ENCODE peak calls at places on chromosomes 12 and 14, in four cellular contexts. P, F, X and Z are unnamed samples.

GRCh38 chr12:111068281-111068680 is 147.9 kb upstream of the MYL2 start:
- DNase-seq in F (no peak), X (no peak), P (no peak), Z (no peak)

GRCh38 chr12:49347307-49348237 is 884 bp downstream of the DNAJC22 start:
- DNase-seq in F (peak), P (peak), X (peak), Z (peak)

GRCh38 chr14:101196795-101197590 is 293.5 kb upstream of the RTL1 start:
- DNase-seq in P (no peak), F (no peak), X (peak), Z (no peak)

GRCh38 chr14:39322807-39323206 is 89.1 kb downstream of the MIA2 start:
- DNase-seq in X (no peak), P (peak), F (peak), Z (no peak)

GRCh38 chr12:67459173-67459572 is 189.4 kb upstream of the DYRK2 start:
- DNase-seq in P (no peak), F (no peak), X (no peak), Z (no peak)

GRCh38 chr14:100860556-100861187 is 34.8 kb downstream of the MEG3 start:
- DNase-seq in F (no peak), X (no peak), P (no peak), Z (no peak)

GRCh38 chr12:55728932-55729591 is at the start of gene CD63:
- DNase-seq in F (peak), P (peak), X (peak), Z (peak)

GRCh38 chr12:51953011-51953568 is 1.6 kb downstream of the ACVR1B start:
- DNase-seq in F (peak), P (no peak), X (no peak), Z (no peak)

GRCh38 chr14:55547650-55548315 is 32.2 kb upstream of the KTN1 start:
- DNase-seq in F (no peak), X (no peak), P (no peak), Z (no peak)

GRCh38 chr14:90368946-90369721 is 27.7 kb upstream of the CALM1 start:
- DNase-seq in F (no peak), P (no peak), X (no peak), Z (no peak)

GRCh38 chr14:21069388-21070082 is 569 bp upstream of the ARHGEF40 start:
- DNase-seq in F (peak), P (peak), X (peak), Z (peak)

GRCh38 chr12:109685574-109686447 is 27.8 kb upstream of the FAM222A start:
- DNase-seq in P (no peak), X (no peak), F (no peak), Z (no peak)

GRCh38 chr12:52442600-52443061 is 8.5 kb upstream of the KRT75 start:
- DNase-seq in X (peak), P (peak), F (peak), Z (no peak)

GRCh38 chr12:38983117-38983571 is 77.8 kb upstream of the CPNE8 start:
- DNase-seq in F (no peak), P (no peak), X (no peak), Z (no peak)

GRCh38 chr12:59357811-59358210 is 238.0 kb upstream of the SLC16A7 start:
- DNase-seq in F (no peak), P (no peak), X (peak), Z (no peak)

GRCh38 chr12:50402270-50403000 is 1.8 kb downstream of the LARP4 start:
- DNase-seq in F (no peak), X (no peak), P (no peak), Z (no peak)

GRCh38 chr12:121786441-121786825 is 7.1 kb downstream of the RHOF start:
- DNase-seq in P (peak), F (peak), X (no peak), Z (no peak)

GRCh38 chr12:119645535-119646059 is 22.3 kb upstream of the PRKAB1 start:
- DNase-seq in P (no peak), X (no peak), F (no peak), Z (no peak)

GRCh38 chr12:119652665-119653064 is 15.3 kb upstream of the PRKAB1 start:
- DNase-seq in X (no peak), F (no peak), P (no peak), Z (no peak)

GRCh38 chr12:119644930-119645329 is 23.0 kb upstream of the PRKAB1 start:
- DNase-seq in X (no peak), F (no peak), P (no peak), Z (no peak)

GRCh38 chr12:119649202-119649808 is 18.6 kb upstream of the PRKAB1 start:
- DNase-seq in X (no peak), P (peak), F (peak), Z (no peak)
- TF ChIP-seq CTCF in X (peak), P (peak), F (peak), Z (peak)

GRCh38 chr12:124610021-124610606 is 42.7 kb upstream of the NCOR2 start:
- DNase-seq in F (no peak), X (no peak), P (no peak), Z (no peak)

GRCh38 chr12:124608451-124608870 is 41.0 kb upstream of the NCOR2 start:
- DNase-seq in X (no peak), P (no peak), F (no peak), Z (no peak)

GRCh38 chr12:124610629-124611558 is 43.5 kb upstream of the NCOR2 start:
- DNase-seq in F (no peak), P (no peak), X (no peak), Z (no peak)

GRCh38 chr12:124607681-124608425 is 40.4 kb upstream of the NCOR2 start:
- DNase-seq in F (no peak), X (no peak), P (no peak), Z (no peak)

GRCh38 chr12:124609041-124609984 is 41.9 kb upstream of the NCOR2 start:
- DNase-seq in F (peak), P (peak), X (peak), Z (no peak)
- TF ChIP-seq CTCF in F (no peak), P (no peak), X (no peak), Z (no peak)

DNA sequence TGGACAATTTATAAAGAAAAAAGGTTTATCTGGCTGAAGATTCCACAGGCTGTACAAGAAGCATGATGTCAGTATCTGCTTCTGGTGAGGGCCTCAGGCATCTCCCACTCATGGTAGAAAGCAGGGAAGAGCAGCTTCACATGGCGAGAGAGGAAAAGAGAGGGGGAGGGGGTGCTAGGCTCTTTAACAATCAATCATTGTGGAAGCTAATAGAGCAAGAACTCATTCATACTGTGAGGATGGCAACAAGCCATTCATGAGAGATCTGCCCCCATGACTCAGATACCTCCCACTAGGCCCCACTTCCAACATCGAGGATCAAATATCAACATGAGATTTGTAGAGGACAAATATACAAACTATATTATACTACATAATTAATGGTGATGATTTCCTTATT is 361.9 kb upstream of the FAR2 start:
- DNase-seq in P (no peak), F (no peak), X (no peak), Z (no peak)
- TF ChIP-seq CTCF in P (no peak), F (no peak), X (no peak), Z (no peak)

DNA sequence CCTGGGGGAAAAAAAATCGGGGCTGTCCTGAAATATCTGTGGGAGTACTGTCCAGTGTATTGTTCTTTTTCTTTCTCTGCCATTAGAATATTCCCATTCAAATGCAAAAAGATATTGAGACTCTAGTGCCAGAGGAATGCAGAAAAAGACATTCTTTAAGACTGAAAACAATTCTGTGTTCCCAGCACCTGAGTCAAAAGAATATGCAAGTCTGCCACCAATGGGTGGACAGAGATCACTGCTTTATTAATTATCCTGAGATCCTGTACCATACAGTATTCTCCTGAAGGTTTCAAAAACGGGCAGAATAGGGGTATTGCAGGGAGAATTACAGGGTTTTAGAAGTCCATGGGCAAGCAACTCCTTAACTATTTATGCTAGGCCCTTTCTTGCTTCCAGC is 361.8 kb downstream of the C12orf50 start:
- DNase-seq in P (peak), F (peak), X (no peak), Z (no peak)
- TF ChIP-seq CTCF in P (peak), F (peak), X (no peak), Z (no peak)

DNA sequence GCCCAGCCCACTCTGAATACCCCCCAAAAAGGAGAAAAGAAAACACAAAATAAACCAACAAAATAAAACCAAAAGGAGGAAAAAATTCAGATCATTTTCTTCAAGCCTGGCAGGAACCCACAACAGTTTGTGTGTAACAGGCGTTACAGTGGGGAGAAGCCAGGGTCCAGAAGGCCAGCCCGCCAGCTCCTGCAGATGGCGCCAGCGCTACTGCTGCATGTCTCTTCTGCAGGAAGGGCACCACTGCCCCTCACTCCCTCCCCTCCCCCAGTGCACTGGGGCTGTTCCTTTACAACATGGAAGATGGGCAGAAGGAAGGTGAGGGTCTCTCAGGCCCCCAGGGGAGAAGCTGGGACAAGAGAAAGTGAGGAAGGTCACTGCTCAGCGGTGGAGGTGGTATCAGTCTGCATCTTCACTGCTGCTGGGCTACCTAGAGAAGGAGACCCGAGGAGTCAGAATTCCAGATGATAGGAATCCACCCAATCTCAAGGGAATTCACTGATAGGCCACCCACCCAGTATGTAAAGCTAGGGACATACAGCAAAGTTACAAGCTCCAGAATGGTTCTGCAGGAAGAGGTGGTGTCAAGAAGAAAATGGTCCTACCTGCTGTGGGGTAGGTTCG is 2.3 kb upstream of the NOP2 start:
- DNase-seq in X (peak), P (no peak), F (peak), Z (peak)
- TF ChIP-seq CTCF in X (no peak), P (peak), F (peak), Z (no peak)

GRCh38 chr12:21429994-21430393 is 7.5 kb upstream of the PYROXD1 start:
- DNase-seq in X (peak), F (no peak), P (no peak), Z (no peak)

GRCh38 chr12:21433525-21433924 is 3.9 kb upstream of the PYROXD1 start:
- DNase-seq in P (no peak), X (no peak), F (no peak), Z (no peak)

GRCh38 chr12:21428241-21428640 is 9.2 kb upstream of the PYROXD1 start:
- DNase-seq in P (no peak), X (no peak), F (no peak), Z (no peak)
- TF ChIP-seq CTCF in P (no peak), X (no peak), F (no peak), Z (no peak)

DNA sequence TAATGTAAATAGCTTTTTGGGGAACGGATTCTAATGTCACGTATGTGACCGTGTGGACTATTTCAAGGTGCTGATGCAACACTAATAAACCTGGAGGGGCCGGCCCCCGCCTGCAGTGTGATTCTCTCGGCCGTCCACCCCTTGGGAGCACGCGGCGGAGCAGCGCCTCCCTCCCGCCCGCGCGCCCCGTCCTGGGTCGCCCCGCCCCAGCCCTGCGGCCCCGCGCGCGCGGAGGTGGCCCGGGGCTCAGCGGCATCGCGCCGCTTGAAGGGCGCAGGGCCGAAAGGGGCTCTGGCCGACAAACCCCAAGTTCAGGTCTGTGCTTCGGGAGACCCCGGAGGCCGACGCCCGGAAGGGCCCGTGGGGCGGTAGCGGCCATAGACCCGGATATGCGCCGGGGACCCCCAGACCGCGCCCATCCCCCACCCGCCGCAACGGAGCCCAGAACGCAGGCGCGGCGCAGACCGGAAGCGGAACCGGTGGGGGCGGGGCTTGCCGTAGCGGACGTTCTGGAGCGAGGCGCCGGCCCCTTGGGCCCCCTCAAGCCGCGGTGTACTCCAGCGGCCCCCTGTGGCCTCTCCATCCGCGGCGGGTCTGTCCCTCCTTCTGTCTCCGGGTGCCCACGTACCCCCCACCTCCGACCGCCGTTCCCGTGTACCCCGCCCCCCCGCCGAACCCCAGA is at the start of gene TEX22:
- DNase-seq in F (peak), X (peak), P (peak), Z (peak)
- TF ChIP-seq CTCF in F (peak), X (no peak), P (peak), Z (no peak)

GRCh38 chr12:48198619-48198973 is 4.5 kb downstream of the OR10AD1 start:
- DNase-seq in X (peak), F (peak), P (peak), Z (no peak)

GRCh38 chr12:48199784-48200198 is 3.3 kb downstream of the OR10AD1 start:
- DNase-seq in F (peak), P (peak), X (no peak), Z (no peak)

GRCh38 chr12:48197967-48198618 is 5.0 kb downstream of the OR10AD1 start:
- DNase-seq in F (peak), X (peak), P (peak), Z (peak)

GRCh38 chr12:48198985-48199384 is 4.1 kb downstream of the OR10AD1 start:
- DNase-seq in F (no peak), X (no peak), P (no peak), Z (no peak)

GRCh38 chr12:48197549-48197966 is 5.5 kb downstream of the OR10AD1 start:
- DNase-seq in P (peak), F (peak), X (no peak), Z (no peak)
- TF ChIP-seq CTCF in P (peak), F (peak), X (no peak), Z (no peak)

DNA sequence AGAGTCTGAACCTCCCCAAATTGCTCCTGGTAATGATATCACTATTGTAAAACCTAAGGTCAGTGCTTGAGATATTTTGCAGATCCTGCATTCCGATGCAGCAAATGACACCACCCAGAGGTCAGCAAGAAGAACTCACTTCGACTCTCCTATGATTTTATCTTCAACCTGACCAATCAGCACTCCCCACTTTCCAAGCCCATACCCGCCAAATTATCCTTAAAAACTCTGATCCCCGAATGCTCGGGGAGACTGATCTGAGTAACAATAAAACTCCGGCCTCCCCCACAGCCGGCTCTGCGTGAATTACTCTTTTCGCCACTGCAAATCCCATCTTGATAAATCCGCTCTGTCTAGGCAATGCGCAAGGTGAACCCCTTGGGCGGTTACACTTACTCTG is 1.2 kb downstream of the NPC2 start:
- DNase-seq in X (no peak), P (peak), F (peak), Z (no peak)
- TF ChIP-seq CTCF in X (no peak), P (peak), F (no peak), Z (peak)